ENCODE peak calls at places on chromosome 12, in nine cellular contexts. One of them, this sample, is unnamed.
A peak's percentile ranks its signal among the peaks of the same experiment; 100 is the strongest.

GRCh38 chr12:58313091-58313855 is 371.9 kb downstream of the ATP23 start:
- DNase-seq in SK-N-SH: no peak
- DNase-seq in uterus: no peak
- DNase-seq in tibial nerve: no peak
- DNase-seq in A549: no peak
- DNase-seq in suprapubic skin: no peak
- DNase-seq in breast epithelium: no peak
- DNase-seq in cardiac muscle cell: peak; percentile 71
- DNase-seq in neural progenitor cell: no peak
- DNase-seq in this sample: no peak

GRCh38 chr12:15700595-15700994 is 88.6 kb downstream of the EPS8 start:
- DNase-seq in SK-N-SH: no peak
- DNase-seq in uterus: no peak
- DNase-seq in tibial nerve: no peak
- DNase-seq in A549: no peak
- DNase-seq in suprapubic skin: no peak
- DNase-seq in breast epithelium: no peak
- DNase-seq in cardiac muscle cell: peak; percentile 92
- DNase-seq in neural progenitor cell: no peak
- DNase-seq in this sample: no peak

GRCh38 chr12:120762093-120762492 is 36.5 kb downstream of the ACADS start:
- DNase-seq in SK-N-SH: no peak
- DNase-seq in uterus: no peak
- DNase-seq in tibial nerve: no peak
- DNase-seq in A549: no peak
- DNase-seq in suprapubic skin: no peak
- DNase-seq in breast epithelium: no peak
- DNase-seq in cardiac muscle cell: peak; percentile 46
- DNase-seq in neural progenitor cell: no peak
- DNase-seq in this sample: no peak

GRCh38 chr12:100166232-100166631 is 23.6 kb upstream of the BLTP3B start:
- DNase-seq in SK-N-SH: no peak
- DNase-seq in uterus: no peak
- DNase-seq in tibial nerve: no peak
- DNase-seq in A549: no peak
- DNase-seq in suprapubic skin: peak; percentile 59
- DNase-seq in breast epithelium: no peak
- DNase-seq in cardiac muscle cell: no peak
- DNase-seq in neural progenitor cell: no peak
- DNase-seq in this sample: no peak

GRCh38 chr12:131448254-131448795 is 262.6 kb upstream of the SFSWAP start:
- DNase-seq in SK-N-SH: no peak
- DNase-seq in uterus: no peak
- DNase-seq in tibial nerve: no peak
- DNase-seq in A549: no peak
- DNase-seq in suprapubic skin: no peak
- DNase-seq in breast epithelium: no peak
- DNase-seq in cardiac muscle cell: no peak
- DNase-seq in neural progenitor cell: no peak
- DNase-seq in this sample: no peak

GRCh38 chr12:3980504-3981272 is 107.5 kb upstream of the PARP11 start:
- DNase-seq in SK-N-SH: no peak
- DNase-seq in uterus: no peak
- DNase-seq in tibial nerve: no peak
- DNase-seq in A549: no peak
- DNase-seq in suprapubic skin: peak; percentile 40
- DNase-seq in breast epithelium: no peak
- DNase-seq in cardiac muscle cell: no peak
- DNase-seq in neural progenitor cell: peak; percentile 27
- DNase-seq in this sample: no peak

GRCh38 chr12:93616584-93617101 is 44.2 kb downstream of the SOCS2 start:
- DNase-seq in SK-N-SH: no peak
- DNase-seq in uterus: no peak
- DNase-seq in tibial nerve: no peak
- DNase-seq in A549: peak; percentile 11
- DNase-seq in suprapubic skin: no peak
- DNase-seq in breast epithelium: no peak
- DNase-seq in cardiac muscle cell: no peak
- DNase-seq in neural progenitor cell: peak; percentile 65
- DNase-seq in this sample: no peak

GRCh38 chr12:13282861-13283260 is 86.3 kb downstream of the EMP1 start:
- DNase-seq in SK-N-SH: no peak
- DNase-seq in uterus: no peak
- DNase-seq in tibial nerve: no peak
- DNase-seq in A549: no peak
- DNase-seq in suprapubic skin: no peak
- DNase-seq in breast epithelium: no peak
- DNase-seq in cardiac muscle cell: no peak
- DNase-seq in neural progenitor cell: no peak
- DNase-seq in this sample: no peak

GRCh38 chr12:116539905-116540482 is 19.2 kb upstream of the MAP1LC3B2 start:
- DNase-seq in SK-N-SH: peak; percentile 67
- DNase-seq in uterus: peak; percentile 55
- DNase-seq in tibial nerve: peak; percentile 56
- DNase-seq in A549: no peak
- DNase-seq in suprapubic skin: no peak
- DNase-seq in breast epithelium: no peak
- DNase-seq in cardiac muscle cell: peak; percentile 70
- DNase-seq in neural progenitor cell: peak; percentile 93
- DNase-seq in this sample: no peak

GRCh38 chr12:78584695-78585094 is 279.9 kb upstream of the SYT1 start:
- DNase-seq in SK-N-SH: no peak
- DNase-seq in uterus: no peak
- DNase-seq in tibial nerve: no peak
- DNase-seq in A549: no peak
- DNase-seq in suprapubic skin: no peak
- DNase-seq in breast epithelium: no peak
- DNase-seq in cardiac muscle cell: peak; percentile 12
- DNase-seq in neural progenitor cell: peak; percentile 77
- DNase-seq in this sample: peak; percentile 28

GRCh38 chr12:115264605-115265004 is 580.6 kb upstream of the TBX3 start:
- DNase-seq in SK-N-SH: no peak
- DNase-seq in uterus: no peak
- DNase-seq in tibial nerve: no peak
- DNase-seq in A549: no peak
- DNase-seq in suprapubic skin: no peak
- DNase-seq in breast epithelium: no peak
- DNase-seq in cardiac muscle cell: no peak
- DNase-seq in neural progenitor cell: no peak
- DNase-seq in this sample: no peak

GRCh38 chr12:13008741-13009380 is 8.8 kb upstream of the HEBP1 start:
- DNase-seq in SK-N-SH: no peak
- DNase-seq in uterus: no peak
- DNase-seq in tibial nerve: no peak
- DNase-seq in A549: no peak
- DNase-seq in suprapubic skin: no peak
- DNase-seq in breast epithelium: no peak
- DNase-seq in cardiac muscle cell: no peak
- DNase-seq in neural progenitor cell: no peak
- DNase-seq in this sample: no peak

GRCh38 chr12:108770269-108770829 is 39.0 kb upstream of the CORO1C start:
- DNase-seq in SK-N-SH: no peak
- DNase-seq in uterus: no peak
- DNase-seq in tibial nerve: no peak
- DNase-seq in A549: no peak
- DNase-seq in suprapubic skin: no peak
- DNase-seq in breast epithelium: no peak
- DNase-seq in cardiac muscle cell: no peak
- DNase-seq in neural progenitor cell: no peak
- DNase-seq in this sample: no peak
- H3K4me1 ChIP-seq in SK-N-SH: peaks cover 14% of the 10 kb centered on the region
- H3K4me1 ChIP-seq in uterus: peaks cover 10% of the 10 kb centered on the region
- H3K4me1 ChIP-seq in tibial nerve: peaks cover 50% of the 10 kb centered on the region
- H3K4me1 ChIP-seq in A549: peaks cover 13% of the 10 kb centered on the region
- H3K4me1 ChIP-seq in suprapubic skin: peaks cover 44% of the 10 kb centered on the region
- H3K4me1 ChIP-seq in breast epithelium: no peaks in the 10 kb centered on the region
- H3K4me1 ChIP-seq in cardiac muscle cell: no peaks in the 10 kb centered on the region
- H3K4me1 ChIP-seq in neural progenitor cell: peaks cover 12% of the 10 kb centered on the region
- H3K4me1 ChIP-seq in this sample: peaks cover 18% of the 10 kb centered on the region

GRCh38 chr12:31362115-31362758 is 36.3 kb upstream of the SINHCAF start:
- DNase-seq in SK-N-SH: no peak
- DNase-seq in uterus: no peak
- DNase-seq in tibial nerve: no peak
- DNase-seq in A549: no peak
- DNase-seq in suprapubic skin: no peak
- DNase-seq in breast epithelium: no peak
- DNase-seq in cardiac muscle cell: no peak
- DNase-seq in neural progenitor cell: peak; percentile 72
- DNase-seq in this sample: peak; percentile 59

GRCh38 chr12:31362759-31363415 is 36.9 kb upstream of the SINHCAF start:
- DNase-seq in SK-N-SH: no peak
- DNase-seq in uterus: no peak
- DNase-seq in tibial nerve: peak; percentile 4
- DNase-seq in A549: no peak
- DNase-seq in suprapubic skin: no peak
- DNase-seq in breast epithelium: no peak
- DNase-seq in cardiac muscle cell: no peak
- DNase-seq in neural progenitor cell: peak; percentile 62
- DNase-seq in this sample: peak; percentile 87

GRCh38 chr12:31363416-31363809 is 37.5 kb upstream of the SINHCAF start:
- DNase-seq in SK-N-SH: no peak
- DNase-seq in uterus: no peak
- DNase-seq in tibial nerve: no peak
- DNase-seq in A549: no peak
- DNase-seq in suprapubic skin: no peak
- DNase-seq in breast epithelium: no peak
- DNase-seq in cardiac muscle cell: no peak
- DNase-seq in neural progenitor cell: peak; percentile 25
- DNase-seq in this sample: no peak

GRCh38 chr12:31363826-31364225 is 37.9 kb upstream of the SINHCAF start:
- DNase-seq in SK-N-SH: no peak
- DNase-seq in uterus: no peak
- DNase-seq in tibial nerve: no peak
- DNase-seq in A549: no peak
- DNase-seq in suprapubic skin: no peak
- DNase-seq in breast epithelium: no peak
- DNase-seq in cardiac muscle cell: no peak
- DNase-seq in neural progenitor cell: peak; percentile 33
- DNase-seq in this sample: no peak

GRCh38 chr12:31361730-31362114 is 35.8 kb upstream of the SINHCAF start:
- DNase-seq in SK-N-SH: no peak
- DNase-seq in uterus: no peak
- DNase-seq in tibial nerve: no peak
- DNase-seq in A549: no peak
- DNase-seq in suprapubic skin: no peak
- DNase-seq in breast epithelium: no peak
- DNase-seq in cardiac muscle cell: no peak
- DNase-seq in neural progenitor cell: no peak
- DNase-seq in this sample: no peak
- H3K4me3 ChIP-seq in SK-N-SH: no peak overlapping the region
- H3K4me3 ChIP-seq in uterus: no peak overlapping the region
- H3K4me3 ChIP-seq in tibial nerve: no peak overlapping the region
- H3K4me3 ChIP-seq in A549: no peak overlapping the region
- H3K4me3 ChIP-seq in suprapubic skin: no peak overlapping the region
- H3K4me3 ChIP-seq in breast epithelium: no peak overlapping the region
- H3K4me3 ChIP-seq in cardiac muscle cell: no peak overlapping the region
- H3K4me3 ChIP-seq in neural progenitor cell: peak overlapping the region; percentile 22
- H3K4me3 ChIP-seq in this sample: no peak overlapping the region

GRCh38 chr12:130286041-130286440 is 51.6 kb upstream of the PIWIL1 start:
- DNase-seq in SK-N-SH: peak; percentile 48
- DNase-seq in uterus: no peak
- DNase-seq in tibial nerve: no peak
- DNase-seq in A549: no peak
- DNase-seq in suprapubic skin: no peak
- DNase-seq in breast epithelium: no peak
- DNase-seq in cardiac muscle cell: no peak
- DNase-seq in neural progenitor cell: peak; percentile 43
- DNase-seq in this sample: no peak
- TF ChIP-seq CTCF in SK-N-SH: no peak
- TF ChIP-seq CTCF in uterus: no peak
- TF ChIP-seq CTCF in tibial nerve: no peak
- TF ChIP-seq CTCF in A549: no peak
- TF ChIP-seq CTCF in suprapubic skin: no peak
- TF ChIP-seq CTCF in breast epithelium: no peak
- TF ChIP-seq CTCF in cardiac muscle cell: no peak
- TF ChIP-seq CTCF in neural progenitor cell: peak; percentile 52
- TF ChIP-seq CTCF in this sample: no peak

GRCh38 chr12:47887529-47887928 is 17.3 kb downstream of the VDR start:
- DNase-seq in SK-N-SH: no peak
- DNase-seq in uterus: no peak
- DNase-seq in tibial nerve: no peak
- DNase-seq in A549: no peak
- DNase-seq in suprapubic skin: no peak
- DNase-seq in breast epithelium: no peak
- DNase-seq in cardiac muscle cell: no peak
- DNase-seq in neural progenitor cell: no peak
- DNase-seq in this sample: no peak

GRCh38 chr12:47885012-47885501 is 19.7 kb downstream of the VDR start:
- DNase-seq in SK-N-SH: no peak
- DNase-seq in uterus: no peak
- DNase-seq in tibial nerve: no peak
- DNase-seq in A549: no peak
- DNase-seq in suprapubic skin: no peak
- DNase-seq in breast epithelium: no peak
- DNase-seq in cardiac muscle cell: peak; percentile 35
- DNase-seq in neural progenitor cell: no peak
- DNase-seq in this sample: no peak

GRCh38 chr12:47885566-47885965 is 19.2 kb downstream of the VDR start:
- DNase-seq in SK-N-SH: no peak
- DNase-seq in uterus: no peak
- DNase-seq in tibial nerve: no peak
- DNase-seq in A549: no peak
- DNase-seq in suprapubic skin: no peak
- DNase-seq in breast epithelium: no peak
- DNase-seq in cardiac muscle cell: peak; percentile 48
- DNase-seq in neural progenitor cell: no peak
- DNase-seq in this sample: no peak

GRCh38 chr12:47888127-47888819 is 16.5 kb downstream of the VDR start:
- DNase-seq in SK-N-SH: no peak
- DNase-seq in uterus: no peak
- DNase-seq in tibial nerve: no peak
- DNase-seq in A549: no peak
- DNase-seq in suprapubic skin: no peak
- DNase-seq in breast epithelium: no peak
- DNase-seq in cardiac muscle cell: no peak
- DNase-seq in neural progenitor cell: no peak
- DNase-seq in this sample: no peak

DNA sequence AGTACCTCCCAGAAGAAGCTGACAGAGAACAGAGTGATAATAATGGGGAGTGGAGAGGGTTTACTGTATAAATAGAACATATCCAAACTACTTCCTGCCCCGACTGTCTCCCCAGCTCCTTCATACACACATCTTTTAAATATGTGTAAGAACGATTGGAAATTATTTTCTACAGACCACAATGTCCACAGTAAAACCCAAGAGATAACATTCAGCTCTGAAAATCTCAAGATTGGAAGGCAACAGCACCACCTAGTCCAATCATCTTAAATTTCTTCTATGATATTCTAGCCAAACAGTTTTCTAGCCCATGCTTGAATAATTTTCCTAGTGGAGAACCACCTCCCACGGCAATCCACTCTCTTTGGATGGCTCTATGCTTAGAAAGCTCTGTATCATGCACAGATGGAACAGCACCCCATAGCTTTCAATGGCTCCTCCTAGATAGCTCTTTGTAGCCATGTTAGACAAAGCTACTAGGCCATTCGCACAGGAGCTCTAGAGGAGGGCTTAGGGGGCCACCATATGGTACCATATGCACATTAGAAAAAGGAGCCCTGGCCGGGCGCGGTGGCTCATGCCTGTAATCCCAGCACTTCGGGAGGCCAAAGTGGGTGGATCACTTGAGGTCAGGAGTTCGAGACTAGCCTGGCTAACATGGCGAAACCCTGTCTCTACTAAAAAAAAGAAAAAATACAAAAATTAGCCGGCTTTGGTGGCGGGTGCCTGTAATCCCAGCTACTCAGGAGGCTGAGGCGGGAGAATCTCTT is 18.1 kb downstream of the VDR start:
- DNase-seq in SK-N-SH: no peak
- DNase-seq in uterus: no peak
- DNase-seq in tibial nerve: no peak
- DNase-seq in A549: no peak
- DNase-seq in suprapubic skin: no peak
- DNase-seq in breast epithelium: no peak
- DNase-seq in cardiac muscle cell: peak; percentile 60
- DNase-seq in neural progenitor cell: no peak
- DNase-seq in this sample: no peak
- H3K4me1 ChIP-seq in SK-N-SH: peaks cover 14% of the 10 kb centered on the region
- H3K4me1 ChIP-seq in uterus: no peaks in the 10 kb centered on the region
- H3K4me1 ChIP-seq in tibial nerve: peaks cover 26% of the 10 kb centered on the region
- H3K4me1 ChIP-seq in A549: peaks cover 9% of the 10 kb centered on the region
- H3K4me1 ChIP-seq in suprapubic skin: peaks cover 63% of the 10 kb centered on the region
- H3K4me1 ChIP-seq in breast epithelium: peaks cover 11% of the 10 kb centered on the region
- H3K4me1 ChIP-seq in cardiac muscle cell: peaks cover 9% of the 10 kb centered on the region
- H3K4me1 ChIP-seq in neural progenitor cell: peaks cover 8% of the 10 kb centered on the region
- H3K4me1 ChIP-seq in this sample: peaks cover 8% of the 10 kb centered on the region